ENCODE peak calls at places on chromosomes 1 and 21, in seven cellular contexts. I is spleen, M is ascending aorta, F is left lung, B is prostate gland, W is cardiac muscle cell, H is heart right ventricle. E is an unnamed sample.

GRCh38 chr1:76866566-76866965 is 714 bp upstream of the ST6GALNAC5 start:
- DNase-seq in I (no peak), M (no peak), F (no peak), B (no peak), W (peak), H (no peak), E (no peak)

GRCh38 chr1:200290010-200290685 is 119.7 kb downstream of the ZNF281 start:
- DNase-seq in I (no peak), M (no peak), F (no peak), B (no peak), W (no peak), H (no peak), E (no peak)

GRCh38 chr1:165134431-165134830 is 222.1 kb downstream of the LMX1A start:
- DNase-seq in I (no peak), M (no peak), F (no peak), B (no peak), W (no peak), H (no peak), E (no peak)

GRCh38 chr1:43605761-43606160 is 44.2 kb upstream of the KDM4A start:
- DNase-seq in I (no peak), M (no peak), F (no peak), B (no peak), W (no peak), H (no peak), E (no peak)

GRCh38 chr1:198657550-198658064 is 18.8 kb downstream of the PTPRC start:
- DNase-seq in I (no peak), M (no peak), F (no peak), B (peak), W (peak), H (no peak), E (no peak)

GRCh38 chr1:3902546-3902945 is 2.5 kb upstream of the C1orf174 start:
- DNase-seq in I (peak), M (no peak), F (no peak), B (no peak), W (no peak), H (no peak), E (no peak)

GRCh38 chr1:5722635-5723157 is 269.5 kb downstream of the NPHP4 start:
- DNase-seq in I (peak), M (no peak), F (no peak), B (no peak), W (no peak), H (no peak), E (no peak)

GRCh38 chr1:203282720-203283542 is 22.4 kb upstream of the BTG2 start:
- DNase-seq in I (peak), M (peak), F (no peak), B (no peak), W (no peak), H (no peak), E (no peak)

GRCh38 chr1:145942891-145943290 is 14.9 kb downstream of the LIX1L start:
- DNase-seq in I (no peak), M (no peak), F (no peak), B (no peak), W (no peak), H (no peak), E (no peak)

GRCh38 chr21:39663742-39664492 is 51.2 kb downstream of the B3GALT5 start:
- DNase-seq in I (no peak), M (peak), F (no peak), B (no peak), W (no peak), H (no peak), E (no peak)

GRCh38 chr1:223110963-223111362 is 32.1 kb downstream of the TLR5 start:
- DNase-seq in I (no peak), M (no peak), F (no peak), B (no peak), W (no peak), H (no peak), E (no peak)

GRCh38 chr1:223706077-223706988 is 6.0 kb upstream of the CAPN2 start:
- DNase-seq in I (no peak), M (peak), F (no peak), B (no peak), W (peak), H (no peak), E (no peak)

GRCh38 chr1:63255153-63255552 is 67.2 kb upstream of the FOXD3 start:
- DNase-seq in I (no peak), M (no peak), F (no peak), B (no peak), W (peak), H (no peak), E (no peak)

GRCh38 chr1:61050541-61051454 is 31.6 kb upstream of the NFIA start:
- DNase-seq in I (peak), M (peak), F (peak), B (peak), W (peak), H (peak), E (no peak)

GRCh38 chr1:208127284-208127683 is 116.9 kb downstream of the PLXNA2 start:
- DNase-seq in I (no peak), M (no peak), F (no peak), B (no peak), W (no peak), H (no peak), E (no peak)

GRCh38 chr1:65489481-65489880 is 69.0 kb downstream of the LEPR start:
- DNase-seq in I (no peak), M (no peak), F (no peak), B (no peak), W (no peak), H (no peak), E (no peak)

GRCh38 chr1:58981392-58981791 is 197.5 kb upstream of the JUN start:
- DNase-seq in I (no peak), M (no peak), F (no peak), B (no peak), W (no peak), H (no peak), E (no peak)

GRCh38 chr1:202046748-202047708 is 36.6 kb downstream of the ELF3 start:
- DNase-seq in I (no peak), M (no peak), F (no peak), B (peak), W (no peak), H (no peak), E (no peak)

GRCh38 chr1:152479792-152480595 is 30.6 kb upstream of the LCE5A start:
- DNase-seq in I (no peak), M (no peak), F (peak), B (no peak), W (peak), H (no peak), E (no peak)

GRCh38 chr1:114100148-114100547 is 53.5 kb downstream of the SYT6 start:
- DNase-seq in I (no peak), M (no peak), F (no peak), B (no peak), W (no peak), H (no peak), E (no peak)

GRCh38 chr1:109864960-109865611 is 45.6 kb upstream of the CSF1 start:
- DNase-seq in I (no peak), M (no peak), F (no peak), B (no peak), W (peak), H (no peak), E (no peak)

GRCh38 chr1:198933506-198933905 is 294.7 kb downstream of the PTPRC start:
- DNase-seq in I (no peak), M (no peak), F (no peak), B (no peak), W (no peak), H (no peak), E (no peak)

GRCh38 chr1:150234647-150235435 is 1.1 kb downstream of the ANP32E start:
- DNase-seq in I (peak), M (peak), F (peak), B (peak), W (peak), H (peak), E (no peak)

GRCh38 chr21:33205476-33205875 is 24.3 kb upstream of the IFNAR2 start:
- DNase-seq in I (no peak), M (no peak), F (no peak), B (no peak), W (no peak), H (no peak), E (no peak)
- H3K4me3 ChIP-seq in I (no peak), M (no peak), F (no peak), B (no peak), W (no peak), H (no peak), E (no peak)

GRCh38 chr1:228554107-228554506 is 66.9 kb downstream of the RNF187 start:
- DNase-seq in I (no peak), M (no peak), F (no peak), B (no peak), W (no peak), H (no peak), E (no peak)
- H3K4me3 ChIP-seq in I (no peak), M (no peak), F (no peak), B (no peak), W (no peak), H (no peak), E (no peak)

GRCh38 chr21:16370176-16370575 is 640.4 kb downstream of the USP25 start:
- DNase-seq in I (no peak), M (no peak), F (no peak), B (no peak), W (no peak), H (no peak), E (no peak)
- H3K4me3 ChIP-seq in I (no peak), M (no peak), F (no peak), B (no peak), W (no peak), H (no peak), E (no peak)

GRCh38 chr1:155910621-155911121 is 478 bp downstream of the RIT1 start:
- DNase-seq in I (no peak), M (no peak), F (no peak), B (peak), W (peak), H (peak), E (no peak)

GRCh38 chr1:155911156-155912055 is at the start of gene RIT1:
- DNase-seq in I (peak), M (peak), F (peak), B (peak), W (peak), H (peak), E (no peak)

GRCh38 chr1:155913969-155914757 is 3.0 kb upstream of the RIT1 start:
- DNase-seq in I (no peak), M (no peak), F (no peak), B (no peak), W (no peak), H (no peak), E (no peak)

GRCh38 chr1:155909894-155910293 is 1.3 kb downstream of the RIT1 start:
- DNase-seq in I (no peak), M (no peak), F (no peak), B (peak), W (peak), H (no peak), E (no peak)

DNA sequence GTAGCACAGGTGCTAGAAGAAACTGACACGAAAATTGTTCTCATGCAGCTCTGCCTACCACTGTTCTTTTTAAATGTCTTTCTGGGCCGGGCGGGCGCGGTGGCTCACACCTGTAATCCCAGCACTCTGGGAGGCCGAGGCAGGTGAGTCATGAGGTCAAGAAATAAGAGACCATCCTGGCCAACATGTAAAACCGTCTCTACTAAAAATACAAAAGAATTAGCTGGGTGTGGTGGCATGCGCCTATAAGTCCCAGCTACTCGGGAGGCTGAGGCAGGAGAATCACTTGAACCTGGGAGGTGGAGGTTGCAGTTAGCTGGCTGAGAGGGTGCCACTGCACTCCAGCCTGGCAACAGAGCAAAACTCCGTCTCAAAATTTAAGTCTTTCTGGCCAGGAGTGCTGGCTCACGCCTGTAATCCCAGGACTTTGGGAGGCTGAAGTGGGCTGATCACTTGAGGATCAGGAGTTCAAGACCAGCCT is 947 bp upstream of the RIT1 start:
- DNase-seq in I (no peak), M (no peak), F (no peak), B (no peak), W (no peak), H (no peak), E (no peak)
- H3K4me3 ChIP-seq in I (no peak), M (no peak), F (no peak), B (no peak), W (no peak), H (no peak), E (no peak)

GRCh38 chr21:35547946-35548774 is 499.1 kb upstream of the RUNX1 start:
- DNase-seq in I (no peak), M (no peak), F (no peak), B (no peak), W (no peak), H (no peak), E (no peak)

GRCh38 chr21:35543746-35544145 is 494.6 kb upstream of the RUNX1 start:
- DNase-seq in I (no peak), M (no peak), F (no peak), B (no peak), W (no peak), H (no peak), E (no peak)

DNA sequence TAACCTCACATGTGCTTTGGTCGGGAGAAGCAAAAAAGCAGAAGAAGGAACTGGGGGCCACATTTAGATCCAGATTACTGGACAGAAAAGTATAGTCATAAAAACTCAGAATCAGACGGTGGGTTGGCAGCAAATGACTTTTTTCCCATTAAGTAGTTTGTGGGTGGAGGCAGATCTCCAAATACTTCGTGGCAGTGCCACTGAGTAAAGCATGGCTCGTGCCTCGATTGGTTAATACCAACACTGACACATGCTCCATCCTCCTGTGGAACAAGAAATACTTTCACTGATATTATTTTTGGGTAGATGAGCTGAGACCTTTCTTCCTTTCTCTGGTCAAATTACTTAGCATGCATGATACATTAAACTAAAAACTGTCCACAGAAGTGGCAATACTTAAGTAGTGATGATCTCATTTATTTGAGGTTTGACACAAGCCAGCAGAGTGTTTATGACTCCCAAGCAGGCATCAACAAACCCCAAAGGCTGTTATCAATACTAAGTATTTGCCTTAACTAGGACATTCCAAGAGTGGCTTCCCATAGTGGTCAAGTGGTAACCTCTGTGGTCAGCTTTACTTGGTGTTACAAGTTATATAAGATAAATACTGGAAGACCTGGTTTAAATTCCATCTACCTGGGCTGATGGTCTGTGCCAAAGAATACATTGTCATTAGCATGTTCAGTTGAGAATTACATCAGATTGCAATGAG is 500.0 kb upstream of the RUNX1 start:
- DNase-seq in I (no peak), M (no peak), F (no peak), B (no peak), W (no peak), H (no peak), E (no peak)
- H3K4me3 ChIP-seq in I (no peak), M (no peak), F (no peak), B (no peak), W (no peak), H (no peak), E (no peak)

GRCh38 chr1:20479840-20480239 is 6.2 kb downstream of the CAMK2N1 start:
- DNase-seq in I (no peak), M (no peak), F (no peak), B (no peak), W (no peak), H (no peak), E (no peak)
- H3K4me3 ChIP-seq in I (no peak), M (no peak), F (no peak), B (no peak), W (no peak), H (no peak), E (no peak)

DNA sequence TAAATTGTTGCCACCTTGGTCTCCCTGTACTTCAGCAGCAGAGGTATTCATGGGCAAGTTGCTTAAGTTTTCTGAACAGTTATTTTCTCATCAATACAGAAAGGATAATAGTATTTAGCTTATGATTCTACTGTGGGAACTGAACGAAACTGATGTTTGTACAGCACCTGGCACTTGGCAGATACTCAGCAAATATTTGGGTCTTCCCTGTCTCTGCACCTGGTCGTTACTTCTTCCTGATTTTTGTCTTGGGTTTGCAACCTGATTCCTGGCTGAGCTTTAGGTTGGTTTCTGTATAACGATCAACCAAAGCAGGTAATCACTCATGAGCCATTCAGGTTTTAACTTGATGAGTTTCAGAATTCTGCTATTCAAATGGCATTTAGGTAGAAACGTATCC is 490.6 kb downstream of the KIF26B start:
- DNase-seq in I (no peak), M (no peak), F (no peak), B (no peak), W (no peak), H (no peak), E (no peak)
- H3K4me3 ChIP-seq in I (no peak), M (no peak), F (no peak), B (no peak), W (no peak), H (no peak), E (no peak)

DNA sequence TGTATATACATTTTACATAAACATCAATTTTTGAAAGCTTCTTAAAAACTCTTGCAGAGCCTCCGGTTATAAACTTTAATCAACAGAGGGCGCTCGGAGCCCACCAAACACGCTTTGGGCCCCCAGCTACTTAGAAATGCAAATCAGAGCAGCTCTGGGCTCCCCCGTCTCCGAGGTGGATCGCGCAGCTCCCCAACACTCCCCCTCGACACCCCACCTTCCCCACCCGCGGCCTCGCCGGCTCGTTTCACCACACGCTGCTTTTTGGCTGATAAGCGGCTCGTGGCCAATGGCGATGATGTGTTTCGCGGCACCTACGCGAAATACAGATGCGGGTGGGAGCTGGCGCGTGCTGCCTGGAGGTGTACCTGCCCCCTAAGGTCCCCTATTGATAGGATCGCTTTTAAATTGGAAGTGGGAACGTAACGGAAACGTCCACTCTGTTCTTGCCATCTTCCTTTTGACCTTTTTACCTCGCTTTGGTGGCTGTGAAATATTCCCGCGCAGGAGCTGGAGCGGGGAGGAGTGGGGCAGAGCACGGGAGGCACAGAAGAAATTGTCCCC is 1.6 kb upstream of the KIF26B start:
- DNase-seq in I (peak), M (no peak), F (peak), B (peak), W (peak), H (peak), E (no peak)
- H3K4me3 ChIP-seq in I (peak), M (peak), F (peak), B (peak), W (peak), H (peak), E (peak)

DNA sequence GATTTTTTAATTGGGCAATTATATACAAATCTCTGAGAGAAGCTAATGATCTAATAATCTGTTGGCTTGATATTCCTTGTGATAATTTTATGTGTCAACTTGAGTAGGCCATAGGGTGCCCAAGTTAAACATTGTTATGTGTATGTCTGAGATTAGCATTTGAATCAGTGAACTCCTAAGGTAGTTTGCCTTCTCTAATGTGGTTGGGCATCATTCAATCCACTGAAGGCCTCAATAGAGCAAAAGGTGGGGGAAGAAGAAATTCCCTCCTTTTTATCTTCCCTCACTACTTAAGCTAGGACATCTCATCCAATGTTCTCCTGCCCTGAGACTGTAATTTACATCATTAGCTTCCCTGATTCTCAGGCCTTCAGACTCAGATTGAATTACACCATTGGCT is 394.5 kb downstream of the LMO4 start:
- DNase-seq in I (no peak), M (no peak), F (no peak), B (no peak), W (no peak), H (no peak), E (no peak)
- H3K4me3 ChIP-seq in I (no peak), M (no peak), F (no peak), B (no peak), W (no peak), H (no peak), E (no peak)

DNA sequence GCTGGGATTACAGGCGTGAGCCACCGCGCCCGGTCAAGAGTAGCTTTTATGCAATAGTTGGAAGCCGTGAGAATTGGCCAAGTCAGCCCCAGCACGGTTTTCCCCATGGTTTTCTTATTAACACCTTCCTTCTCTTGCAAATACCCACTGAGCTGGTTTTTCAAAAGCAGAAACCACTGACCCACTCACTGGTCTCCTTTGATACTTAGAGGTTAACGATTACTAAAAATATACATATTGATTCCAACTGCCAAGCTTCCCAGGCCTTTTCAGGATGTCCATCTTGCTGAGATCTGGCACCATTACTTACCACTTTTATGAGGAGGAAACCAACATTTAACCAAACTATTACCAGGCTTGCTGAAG is 25.9 kb upstream of the TARDBP start:
- DNase-seq in I (no peak), M (no peak), F (no peak), B (no peak), W (no peak), H (no peak), E (no peak)
- H3K4me3 ChIP-seq in I (no peak), M (no peak), F (no peak), B (no peak), W (no peak), H (no peak), E (no peak)